ENCODE peak calls at places on chromosomes 1 and 21, in eight cellular contexts. G is brain microvascular endothelial cell, H is neural crest cell, X is pancreas, A is A549, E is kidney, M is cardiac muscle cell, Q is WTC11. F is an unnamed sample.
A peak's percentile ranks its signal among the peaks of the same experiment; 100 is the strongest.

GRCh38 chr1:160068231-160068630 is 1.7 kb downstream of the KCNJ10 start:
- DNase-seq in E (no peak), Q (no peak), H (no peak), X (no peak), M (no peak), A (no peak), G (no peak), F (no peak)

GRCh38 chr1:215567491-215568286 is 585 bp downstream of the KCTD3 start:
- DNase-seq in M (peak; percentile 59), X (peak; percentile 84), G (peak; percentile 31), E (peak; percentile 88), A (peak; percentile 77), Q (peak; percentile 62), H (peak; percentile 41), F (peak; percentile 44)

GRCh38 chr1:37561794-37562132 is 5.0 kb downstream of the DNALI1 start:
- DNase-seq in E (no peak), A (peak; percentile 61), Q (peak; percentile 60), X (no peak), M (peak; percentile 36), H (no peak), G (peak; percentile 20), F (no peak)

GRCh38 chr21:46112731-46113215 is 14.9 kb downstream of the COL6A2 start:
- DNase-seq in Q (no peak), H (no peak), E (peak; percentile 55), G (no peak), M (no peak), X (peak; percentile 34), A (no peak), F (no peak)

GRCh38 chr21:38428211-38428610 is 70.1 kb downstream of the ERG start:
- DNase-seq in X (no peak), E (no peak), Q (no peak), A (no peak), M (no peak), G (no peak), H (no peak), F (no peak)

GRCh38 chr21:39312112-39313041 is 1.1 kb downstream of the BRWD1 start:
- DNase-seq in E (peak; percentile 98), G (peak; percentile 77), M (peak; percentile 92), Q (peak; percentile 92), X (peak; percentile 96), A (peak; percentile 87), H (peak; percentile 92), F (peak; percentile 95)

GRCh38 chr1:162147760-162148159 is 78.3 kb downstream of the NOS1AP start:
- DNase-seq in G (no peak), M (no peak), H (no peak), E (no peak), X (no peak), A (no peak), Q (peak; percentile 65), F (no peak)

GRCh38 chr1:8204823-8205222 is 113.1 kb upstream of the SLC45A1 start:
- DNase-seq in Q (no peak), A (no peak), M (peak; percentile 56), H (no peak), G (no peak), E (no peak), X (no peak), F (no peak)

GRCh38 chr1:45979778-45980176 is 152.7 kb downstream of the PIK3R3 start:
- DNase-seq in H (no peak), M (no peak), Q (no peak), A (no peak), E (no peak), X (no peak), G (no peak), F (no peak)

GRCh38 chr1:3323021-3323790 is 131.3 kb upstream of the ARHGEF16 start:
- DNase-seq in E (no peak), X (peak; percentile 87), M (no peak), H (no peak), A (no peak), G (no peak), Q (no peak), F (peak; percentile 36)

GRCh38 chr1:82695443-82695842 is 894.7 kb downstream of the ADGRL2 start:
- DNase-seq in E (no peak), X (no peak), H (no peak), A (no peak), G (no peak), M (peak; percentile 39), Q (no peak), F (no peak)

GRCh38 chr21:44889625-44890337 is 16.3 kb upstream of the PTTG1IP start:
- DNase-seq in Q (no peak), M (no peak), G (no peak), H (no peak), A (no peak), X (no peak), E (no peak), F (no peak)

GRCh38 chr1:205530116-205530515 is 25.6 kb downstream of the CDK18 start:
- DNase-seq in M (no peak), X (no peak), Q (no peak), H (no peak), A (no peak), E (no peak), G (no peak), F (no peak)

GRCh38 chr1:72366473-72366872 is 84.1 kb upstream of the NEGR1 start:
- DNase-seq in X (no peak), M (peak; percentile 68), Q (no peak), H (no peak), G (peak; percentile 24), A (no peak), E (no peak), F (peak; percentile 17)

GRCh38 chr1:66265796-66266195 is 268.2 kb upstream of the SGIP1 start:
- DNase-seq in A (peak; percentile 37), M (no peak), H (no peak), G (no peak), X (no peak), Q (no peak), E (no peak), F (no peak)

GRCh38 chr1:208204779-208205178 is 39.4 kb downstream of the PLXNA2 start:
- DNase-seq in A (no peak), E (no peak), M (no peak), G (no peak), X (no peak), Q (no peak), H (no peak), F (no peak)

GRCh38 chr21:20882462-20883415 is 115.5 kb upstream of the NCAM2 start:
- DNase-seq in H (peak; percentile 51), A (peak; percentile 3), E (no peak), X (no peak), M (peak; percentile 34), Q (peak; percentile 47), G (peak; percentile 7), F (no peak)

GRCh38 chr1:110474444-110474843 is 23.5 kb downstream of the PROK1 start:
- DNase-seq in A (no peak), E (no peak), H (no peak), Q (no peak), M (peak; percentile 27), G (no peak), X (no peak), F (no peak)

GRCh38 chr21:26385721-26386120 is 187.4 kb downstream of the CYYR1 start:
- DNase-seq in A (no peak), Q (no peak), H (no peak), G (no peak), M (peak; percentile 32), X (no peak), E (no peak), F (no peak)

GRCh38 chr1:237851209-237851845 is 39.4 kb downstream of the ZP4 start:
- DNase-seq in G (peak; percentile 56), A (peak; percentile 58), M (peak; percentile 42), H (peak; percentile 62), Q (peak; percentile 81), E (no peak), X (no peak), F (no peak)

GRCh38 chr1:2093636-2094035 is 43.4 kb downstream of the PRKCZ start:
- DNase-seq in M (no peak), H (no peak), G (no peak), E (no peak), A (no peak), Q (no peak), X (peak; percentile 69), F (no peak)

GRCh38 chr21:45420061-45420521 is 15.1 kb downstream of the COL18A1 start:
- DNase-seq in A (no peak), G (no peak), X (peak; percentile 66), Q (no peak), M (no peak), H (no peak), E (peak; percentile 81), F (peak; percentile 46)

GRCh38 chr21:43825936-43826622 is 36.7 kb downstream of the RRP1 start:
- DNase-seq in Q (peak; percentile 54), G (no peak), M (no peak), A (peak; percentile 13), E (peak; percentile 73), X (peak; percentile 55), H (no peak), F (peak; percentile 41)
- TF ChIP-seq CTCF in Q (no peak), G (peak; percentile 48), M (peak; percentile 26), A (no peak), E (no peak), X (no peak), H (peak; percentile 38), F (no peak)

DNA sequence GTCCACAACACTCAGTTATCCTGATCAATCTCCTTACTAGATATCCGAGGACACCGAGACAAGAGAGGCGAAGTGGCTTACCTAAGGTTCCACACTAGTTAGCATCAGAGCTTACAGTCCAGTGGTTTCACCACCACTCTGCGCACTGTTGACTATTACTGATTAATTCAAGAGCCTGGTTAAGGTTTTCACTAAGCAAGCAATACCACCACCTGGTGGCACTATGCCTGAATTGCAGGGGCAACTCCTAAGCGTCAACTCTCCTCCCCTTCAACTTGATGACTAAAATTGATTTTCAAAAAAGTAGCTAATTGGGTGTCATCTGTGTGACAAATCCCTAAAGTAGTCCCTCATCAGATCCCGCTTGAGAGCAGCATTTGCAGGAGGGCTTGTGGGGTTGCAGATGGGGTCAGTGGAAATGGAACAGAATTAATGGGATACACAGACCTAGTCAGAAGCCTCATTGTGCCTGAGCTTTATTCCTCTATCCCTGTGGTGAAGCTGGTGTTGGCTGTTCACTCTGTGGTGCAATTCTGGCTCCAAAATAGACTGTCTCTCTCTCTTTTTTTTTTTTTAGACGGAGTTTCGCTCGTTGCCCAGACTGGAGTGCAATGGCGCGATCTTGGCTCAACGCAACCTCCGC is 9.1 kb downstream of the TTC22 start:
- DNase-seq in A (peak; percentile 55), H (peak; percentile 54), M (peak; percentile 47), E (no peak), G (peak; percentile 53), Q (peak; percentile 88), X (no peak), F (no peak)
- TF ChIP-seq CTCF in A (peak; percentile 33), H (peak; percentile 75), M (peak; percentile 74), E (peak; percentile 52), G (peak; percentile 78), Q (peak; percentile 91), X (peak; percentile 39), F (peak; percentile 27)

GRCh38 chr1:6960291-6960758 is 175.1 kb downstream of the CAMTA1 start:
- DNase-seq in G (no peak), H (no peak), M (peak; percentile 27), A (no peak), E (peak; percentile 31), X (peak; percentile 50), Q (no peak), F (peak; percentile 41)
- TF ChIP-seq CTCF in G (no peak), H (no peak), M (no peak), A (no peak), E (no peak), X (no peak), Q (no peak), F (no peak)

DNA sequence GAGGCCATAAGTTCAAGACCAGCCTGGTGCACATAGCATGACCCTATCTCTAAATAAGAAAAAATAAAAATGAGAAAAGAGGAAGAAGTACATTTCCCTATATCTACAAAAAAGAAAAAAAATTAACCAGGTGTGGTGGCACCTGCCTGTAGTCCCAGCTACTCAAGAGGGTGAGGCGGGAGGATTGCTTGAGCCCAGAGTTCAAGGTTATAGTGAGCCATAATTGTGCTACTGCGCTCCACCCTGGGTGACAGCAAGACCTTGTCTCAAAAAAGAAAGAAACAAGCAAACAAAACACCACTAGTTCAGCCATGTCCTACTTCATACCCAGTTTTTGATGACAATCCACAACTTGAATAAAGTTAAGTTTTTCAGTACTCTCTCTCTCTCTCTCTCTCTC is 30.7 kb upstream of the TDRD10 start:
- DNase-seq in X (no peak), H (no peak), E (no peak), A (no peak), Q (no peak), G (no peak), M (no peak), F (no peak)
- TF ChIP-seq CTCF in X (no peak), H (no peak), E (no peak), A (no peak), Q (no peak), G (no peak), M (no peak), F (no peak)